ENCODE peak calls at places on chromosomes 16 and 17, in six cellular contexts. A is GM23248, K is neural progenitor cell, T is HCT116, S is MM.1S, N is SK-N-SH. D is an unnamed sample. For H3K36me3, the result is how much of the 10 kb centered on the place peaks cover.

GRCh38 chr16:50884066-50884860 is 142.4 kb downstream of the CYLD start:
- DNase-seq in A (no peak), K (peak), T (no peak), S (no peak), N (peak), D (peak)

GRCh38 chr17:74579910-74580309 is 12.2 kb downstream of the CD300LD start:
- DNase-seq in A (no peak), K (no peak), T (no peak), S (no peak), N (no peak), D (no peak)

GRCh38 chr16:77596243-77596642 is 126.1 kb upstream of the NUDT7 start:
- DNase-seq in A (peak), K (no peak), T (no peak), S (no peak), N (no peak), D (no peak)

GRCh38 chr17:73292031-73292531 is 19.7 kb downstream of the CDC42EP4 start:
- DNase-seq in A (peak), K (no peak), T (peak), S (no peak), N (peak), D (peak)

GRCh38 chr16:19098173-19098572 is 15.6 kb upstream of the ITPRIPL2 start:
- DNase-seq in A (no peak), K (no peak), T (no peak), S (no peak), N (no peak), D (no peak)

GRCh38 chr16:20938426-20938825 is 37.9 kb downstream of the LYRM1 start:
- DNase-seq in A (peak), K (no peak), T (no peak), S (no peak), N (no peak), D (peak)

GRCh38 chr17:41518031-41518430 is 659 bp downstream of the KRT15 start:
- DNase-seq in A (no peak), K (no peak), T (no peak), S (peak), N (no peak), D (no peak)

GRCh38 chr16:12303649-12304048 is 327.1 kb downstream of the SNX29 start:
- DNase-seq in A (peak), K (no peak), T (no peak), S (no peak), N (no peak), D (no peak)

GRCh38 chr17:28291780-28292330 is 27.1 kb upstream of the TMEM97 start:
- DNase-seq in A (no peak), K (no peak), T (no peak), S (no peak), N (no peak), D (no peak)

GRCh38 chr17:1629647-1630310 is 1.1 kb upstream of the SLC43A2 start:
- DNase-seq in A (peak), K (peak), T (peak), S (peak), N (peak), D (peak)

GRCh38 chr16:86926146-86926545 is 347.8 kb downstream of the FOXL1 start:
- DNase-seq in A (no peak), K (no peak), T (no peak), S (no peak), N (no peak), D (no peak)

GRCh38 chr16:70715113-70715711 is 29.4 kb upstream of the MTSS2 start:
- DNase-seq in A (peak), K (no peak), T (no peak), S (no peak), N (peak), D (peak)

GRCh38 chr16:8600144-8600856 is 10.0 kb upstream of the TMEM114 start:
- DNase-seq in A (peak), K (no peak), T (no peak), S (no peak), N (no peak), D (no peak)

GRCh38 chr17:75679706-75680201 is 12.6 kb downstream of the SAP30BP start:
- DNase-seq in A (peak), K (no peak), T (no peak), S (no peak), N (no peak), D (peak)

GRCh38 chr17:73214851-73215250 is 22.0 kb downstream of the COG1 start:
- DNase-seq in A (no peak), K (no peak), T (no peak), S (no peak), N (no peak), D (no peak)

GRCh38 chr17:58007781-58008706 is 998 bp upstream of the SRSF1 start:
- DNase-seq in A (peak), K (no peak), T (no peak), S (no peak), N (peak), D (no peak)

GRCh38 chr17:9839433-9839832 is 13.7 kb downstream of the GLP2R start:
- DNase-seq in A (peak), K (no peak), T (no peak), S (no peak), N (no peak), D (no peak)

GRCh38 chr17:59858167-59858790 is 34.5 kb downstream of the TUBD1 start:
- DNase-seq in A (peak), K (no peak), T (no peak), S (no peak), N (peak), D (no peak)
- H3K9ac ChIP-seq in A (peak), K (no peak), T (no peak), S (no peak), N (peak), D (peak)

GRCh38 chr17:47367257-47367656 is 43.5 kb downstream of the EFCAB13 start:
- DNase-seq in A (no peak), K (no peak), T (no peak), S (no peak), N (no peak), D (no peak)

GRCh38 chr17:47363171-47363570 is 39.4 kb downstream of the EFCAB13 start:
- DNase-seq in A (peak), K (no peak), T (no peak), S (no peak), N (no peak), D (no peak)

GRCh38 chr17:47373002-47373401 is 49.2 kb downstream of the EFCAB13 start:
- DNase-seq in A (no peak), K (no peak), T (no peak), S (no peak), N (no peak), D (no peak)

DNA sequence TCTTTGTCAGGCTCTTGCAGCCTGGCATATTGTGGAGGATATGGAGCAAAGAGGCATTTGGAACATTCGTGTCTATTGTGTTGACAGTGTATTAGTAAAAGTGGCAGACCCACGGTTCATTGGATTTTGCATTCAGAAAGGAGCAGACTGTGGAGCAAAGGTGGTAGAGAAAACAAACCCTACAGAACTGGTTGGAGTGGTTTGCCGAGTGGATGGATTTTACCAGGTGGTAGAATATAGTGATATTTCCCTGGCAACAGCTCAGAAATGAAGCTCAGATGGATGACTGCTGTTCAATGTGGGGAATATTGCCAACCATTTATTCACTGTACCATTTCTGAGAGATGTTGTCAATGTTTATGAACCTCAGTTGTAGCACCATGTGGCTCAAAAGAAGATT is 44.5 kb downstream of the EFCAB13 start:
- DNase-seq in A (no peak), K (no peak), T (no peak), S (no peak), N (no peak), D (peak)
- TF ChIP-seq EZH2phosphoT487 in A (no peak), K (no peak), T (no peak), S (no peak), N (no peak), D (no peak)

GRCh38 chr16:28106467-28106866 is 43.0 kb upstream of the GSG1L start:
- DNase-seq in A (no peak), K (no peak), T (no peak), S (no peak), N (no peak), D (peak)
- H3K36me3 ChIP-seq in A (half or more), K (under half), T (half or more), S (under half), N (half or more), D (half or more)

GRCh38 chr17:61394630-61395408 is 4.8 kb upstream of the TBX2 start:
- DNase-seq in A (no peak), K (no peak), T (no peak), S (peak), N (peak), D (no peak)

GRCh38 chr17:61395409-61395982 is 4.1 kb upstream of the TBX2 start:
- DNase-seq in A (no peak), K (peak), T (no peak), S (no peak), N (no peak), D (no peak)

GRCh38 chr17:61395983-61396585 is 3.6 kb upstream of the TBX2 start:
- DNase-seq in A (peak), K (peak), T (no peak), S (no peak), N (no peak), D (no peak)

GRCh38 chr17:61397086-61397842 is 2.4 kb upstream of the TBX2 start:
- DNase-seq in A (peak), K (peak), T (no peak), S (no peak), N (peak), D (no peak)

DNA sequence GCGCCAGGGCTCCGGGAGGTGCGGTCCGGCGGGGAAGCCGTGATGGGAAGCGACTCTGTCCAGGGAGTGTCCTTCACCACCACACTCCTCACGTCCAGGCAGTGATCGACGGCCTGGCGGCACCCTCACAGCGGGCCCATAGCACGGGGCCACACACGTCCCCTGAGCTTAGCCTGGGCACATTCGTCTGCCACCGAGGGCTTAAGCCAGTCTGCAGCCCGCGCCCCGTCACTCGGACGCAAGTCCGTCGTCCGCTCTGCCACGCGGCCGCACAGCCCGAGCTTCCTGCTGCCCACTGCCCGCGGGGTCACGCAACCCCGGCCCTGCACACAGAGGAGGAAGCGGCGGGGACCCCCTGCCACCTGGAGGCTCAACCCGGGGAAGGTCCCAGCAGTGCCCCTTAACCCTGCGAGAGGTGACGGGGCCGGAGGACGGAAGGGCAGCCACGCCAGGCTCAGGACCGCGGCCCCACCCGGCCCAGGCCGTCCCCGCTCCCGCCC is 3.0 kb upstream of the TBX2 start:
- DNase-seq in A (peak), K (no peak), T (no peak), S (no peak), N (no peak), D (no peak)
- H3K9ac ChIP-seq in A (peak), K (no peak), T (no peak), S (no peak), N (peak), D (no peak)